ENCODE peak calls at places on chromosome 11, in nine cellular contexts. K is aorta, U is HTR-8/SVneo, B is KBM-7, H is putamen, M is sigmoid colon, P is fibroblast of pulmonary artery, G is fibroblast of mammary gland, T is MM.1S. Q is an unnamed sample.

GRCh38 chr11:60756307-60757032 is at the start of gene MS4A15:
- DNase-seq in K (peak; percentile 4), U (no peak), B (peak; percentile 60), H (no peak), M (no peak), P (peak; percentile 24), G (no peak), T (peak; percentile 80), Q (peak; percentile 58)

GRCh38 chr11:60924110-60924905 is at the start of gene TMEM132A:
- DNase-seq in K (peak; percentile 91), U (peak; percentile 88), B (peak; percentile 47), H (peak; percentile 81), M (no peak), P (peak; percentile 72), G (peak; percentile 54), T (no peak), Q (peak; percentile 57)

GRCh38 chr11:70381872-70382842 is 16.2 kb upstream of the CTTN start:
- DNase-seq in K (no peak), U (no peak), B (no peak), H (peak; percentile 54), M (peak; percentile 56), P (peak; percentile 60), G (peak; percentile 75), T (no peak), Q (peak; percentile 48)

GRCh38 chr11:46348986-46349401 is 1.7 kb downstream of the DGKZ start:
- DNase-seq in K (no peak), U (no peak), B (peak; percentile 32), H (peak; percentile 77), M (no peak), P (no peak), G (no peak), T (peak; percentile 30), Q (no peak)

GRCh38 chr11:33895752-33896137 is 3.9 kb upstream of the LMO2 start:
- DNase-seq in K (no peak), U (no peak), B (peak; percentile 44), H (no peak), M (no peak), P (no peak), G (no peak), T (no peak), Q (no peak)

GRCh38 chr11:82892611-82893169 is 7.5 kb downstream of the PRCP start:
- DNase-seq in K (no peak), U (no peak), B (no peak), H (no peak), M (no peak), P (no peak), G (no peak), T (no peak), Q (no peak)

GRCh38 chr11:112227002-112227401 is 774 bp downstream of the PTS start:
- DNase-seq in K (no peak), U (peak; percentile 48), B (no peak), H (no peak), M (no peak), P (peak; percentile 49), G (peak; percentile 55), T (no peak), Q (peak; percentile 2)

GRCh38 chr11:34105957-34106504 is 602 bp downstream of the NAT10 start:
- DNase-seq in K (no peak), U (no peak), B (peak; percentile 43), H (no peak), M (no peak), P (peak; percentile 23), G (peak; percentile 23), T (no peak), Q (peak; percentile 3)

GRCh38 chr11:80451105-80451504 is 1010.3 kb upstream of the TENM4 start:
- DNase-seq in K (no peak), U (no peak), B (no peak), H (no peak), M (no peak), P (no peak), G (no peak), T (peak; percentile 54), Q (no peak)